ENCODE peak calls at places on chromosomes 4 and X, in five cellular contexts. F is lower leg skin, W is heart left ventricle, G is upper lobe of left lung, J is HCT116. S is an unnamed sample.
A peak's percentile ranks its signal among the peaks of the same experiment; 100 is the strongest.

GRCh38 chr4:184732126-184732525 is 1.8 kb downstream of the CENPU start:
- DNase-seq in F (no peak), W (no peak), G (peak; percentile 75), J (no peak), S (peak; percentile 34)

GRCh38 chr4:103150677-103151076 is 47.5 kb downstream of the CENPE start:
- DNase-seq in G (no peak), J (no peak), W (no peak), F (no peak), S (no peak)

GRCh38 chr4:8090312-8090711 is 68.3 kb downstream of the ABLIM2 start:
- DNase-seq in F (no peak), J (no peak), G (no peak), W (peak; percentile 64), S (no peak)

GRCh38 chrX:3697220-3697684 is 16.2 kb downstream of the PRKX start:
- DNase-seq in J (no peak), G (peak; percentile 26), F (no peak), W (no peak), S (no peak)

GRCh38 chrX:17027931-17028330 is 81.5 kb downstream of the REPS2 start:
- DNase-seq in W (no peak), G (no peak), F (no peak), J (no peak), S (no peak)

GRCh38 chr4:169810325-169811323 is 52.9 kb upstream of the HPF1 start:
- DNase-seq in F (peak; percentile 63), W (no peak), G (no peak), J (peak; percentile 84), S (peak; percentile 82)

GRCh38 chr4:16082424-16083216 is 1.2 kb downstream of the PROM1 start:
- DNase-seq in W (peak; percentile 28), G (no peak), F (no peak), J (no peak), S (no peak)

GRCh38 chr4:89001647-89002518 is 55.1 kb downstream of the FAM13A start:
- DNase-seq in J (no peak), G (no peak), W (no peak), F (no peak), S (no peak)

GRCh38 chr4:182749768-182750167 is 167.4 kb downstream of the DCTD start:
- DNase-seq in W (no peak), J (no peak), F (no peak), G (no peak), S (no peak)

GRCh38 chrX:12919051-12919450 is 12.6 kb downstream of the TLR8 start:
- DNase-seq in W (no peak), G (no peak), F (no peak), J (no peak), S (no peak)

GRCh38 chrX:323721-324628 is 5.4 kb upstream of the GTPBP6 start:
- DNase-seq in J (peak; percentile 67), F (no peak), W (peak; percentile 47), G (peak; percentile 58), S (no peak)

GRCh38 chrX:39201305-39201990 is 400.2 kb downstream of the MID1IP1 start:
- DNase-seq in F (no peak), J (no peak), G (no peak), W (no peak), S (no peak)

GRCh38 chr4:152983774-152984411 is 47.8 kb downstream of the FHDC1 start:
- DNase-seq in J (no peak), W (no peak), G (no peak), F (no peak), S (no peak)

GRCh38 chr4:112358952-112359749 is 62.0 kb downstream of the ALPK1 start:
- DNase-seq in J (no peak), G (no peak), F (no peak), W (no peak), S (no peak)

GRCh38 chr4:83329521-83330105 is 5.0 kb downstream of the HPSE start:
- DNase-seq in J (no peak), G (peak; percentile 42), W (no peak), F (no peak), S (peak; percentile 22)

GRCh38 chr4:5964030-5964429 is 54.2 kb downstream of the C4orf50 start:
- DNase-seq in W (no peak), F (no peak), G (peak; percentile 11), J (no peak), S (no peak)

GRCh38 chrX:133546441-133546840 is 131.2 kb upstream of the GPC4 start:
- DNase-seq in F (no peak), J (no peak), G (no peak), W (no peak), S (no peak)

GRCh38 chrX:119201570-119201969 is 34.5 kb upstream of the PGRMC1 start:
- DNase-seq in J (no peak), F (no peak), W (no peak), G (no peak), S (no peak)

GRCh38 chr4:93771640-93772411 is 56.7 kb upstream of the ATOH1 start:
- DNase-seq in G (no peak), F (no peak), W (no peak), J (no peak), S (no peak)

GRCh38 chrX:103831803-103832544 is at the start of gene RAB9B:
- DNase-seq in F (peak; percentile 20), J (no peak), W (peak; percentile 80), G (peak; percentile 64), S (peak; percentile 66)

GRCh38 chr4:182808673-182809416 is 108.3 kb downstream of the DCTD start:
- DNase-seq in W (no peak), G (no peak), J (no peak), F (no peak), S (no peak)

DNA sequence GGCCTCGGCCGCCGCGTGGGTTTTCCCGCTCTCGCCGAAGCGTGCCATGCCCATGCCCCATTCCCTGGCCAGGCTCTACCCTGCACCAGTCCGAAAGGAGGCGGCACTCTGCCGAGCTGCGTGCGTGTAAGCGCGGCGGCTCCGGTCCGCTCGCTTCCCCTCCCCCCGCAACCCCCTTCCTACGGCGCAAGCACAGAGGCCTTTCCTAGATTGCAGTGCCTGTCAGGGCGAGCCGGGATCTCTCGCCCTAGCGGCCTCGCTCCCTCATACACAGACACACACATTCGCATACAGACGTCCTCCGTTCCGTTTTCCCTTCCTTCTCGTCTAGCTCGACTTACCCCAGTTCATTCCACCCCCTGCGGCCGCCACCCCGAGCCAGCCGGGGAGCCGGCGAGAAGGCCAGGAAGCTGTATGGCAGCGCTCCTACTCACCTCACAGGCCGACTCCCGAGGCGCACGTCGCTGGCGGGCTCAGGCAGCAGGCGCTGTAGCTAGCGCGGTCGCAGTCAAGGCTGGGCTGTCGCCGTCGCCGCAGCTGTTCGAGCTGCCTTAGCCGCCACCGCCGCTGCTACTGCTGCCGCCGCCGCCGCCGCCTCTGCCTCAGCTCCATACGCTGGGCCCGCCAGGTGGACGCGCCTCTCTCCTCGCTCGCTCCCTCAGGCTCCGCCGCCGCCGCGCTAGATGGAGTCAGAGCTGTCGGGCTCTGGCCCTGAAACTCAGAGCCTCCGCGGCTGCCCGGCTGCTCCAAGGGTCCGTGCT is 623 bp downstream of the NEXMIF start:
- DNase-seq in G (peak; percentile 49), J (no peak), F (no peak), W (peak; percentile 33), S (peak; percentile 0)
- TF ChIP-seq POLR2A in G (no peak), J (no peak), F (no peak), W (no peak), S (no peak)

GRCh38 chr4:155999743-156000142 is 46.1 kb upstream of the CTSO start:
- DNase-seq in W (peak; percentile 26), J (peak; percentile 0), G (no peak), F (no peak), S (peak; percentile 3)

DNA sequence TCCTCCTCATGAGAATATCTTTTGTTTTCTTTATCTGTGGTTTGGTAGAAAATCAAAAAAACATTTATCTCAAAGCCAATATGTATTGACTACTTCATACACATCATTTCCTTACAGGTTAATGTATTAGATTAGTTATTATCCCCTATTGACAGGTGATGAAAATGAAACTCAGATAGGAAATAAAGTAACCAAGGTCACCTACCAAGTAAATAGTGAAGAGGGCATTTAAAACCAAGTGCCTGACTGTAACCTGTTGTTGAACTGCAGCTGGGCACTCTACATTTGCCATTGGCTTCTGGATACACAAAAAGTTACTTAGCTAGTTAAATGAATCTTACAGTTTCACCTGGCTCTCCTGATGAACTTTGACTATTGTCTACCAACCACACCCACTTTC is 41.4 kb upstream of the CTSO start:
- DNase-seq in F (no peak), J (no peak), W (no peak), G (no peak), S (no peak)
- TF ChIP-seq POLR2A in F (no peak), J (no peak), W (no peak), G (no peak), S (no peak)

GRCh38 chr4:1928356-1929235 is 57.4 kb downstream of the NSD2 start:
- DNase-seq in J (no peak), W (no peak), F (no peak), G (peak; percentile 35), S (peak; percentile 41)
- TF ChIP-seq POLR2A in J (no peak), W (no peak), F (no peak), G (no peak), S (no peak)

GRCh38 chr4:77075869-77076801 is at the start of gene CCNI:
- DNase-seq in W (peak; percentile 97), G (peak; percentile 96), F (peak; percentile 92), J (peak; percentile 95), S (peak; percentile 98)
- TF ChIP-seq POLR2A in W (peak; percentile 57), G (peak; percentile 80), F (peak; percentile 72), J (peak; percentile 95), S (peak; percentile 96)

GRCh38 chrX:153792368-153792767 is 1.8 kb downstream of the IDH3G start:
- DNase-seq in G (no peak), J (no peak), F (no peak), W (no peak), S (no peak)

GRCh38 chrX:153791104-153791852 is 2.9 kb downstream of the IDH3G start:
- DNase-seq in F (no peak), W (no peak), G (no peak), J (no peak), S (peak; percentile 17)

GRCh38 chrX:153794897-153795816 is 689 bp downstream of the SSR4 start:
- DNase-seq in G (no peak), J (no peak), F (no peak), W (no peak), S (peak; percentile 64)

GRCh38 chrX:153793291-153793690 is 884 bp downstream of the IDH3G start:
- DNase-seq in W (no peak), F (no peak), G (no peak), J (no peak), S (no peak)

GRCh38 chrX:153794018-153794896 is at the start of the genes IDH3G and SSR4:
- DNase-seq in J (peak; percentile 78), F (peak; percentile 88), W (peak; percentile 93), G (peak; percentile 92), S (peak; percentile 97)
- TF ChIP-seq POLR2A in J (no peak), F (no peak), W (peak; percentile 46), G (peak; percentile 1), S (peak; percentile 74)

GRCh38 chr4:70901607-70901983 is 574 bp upstream of the MOB1B start:
- DNase-seq in F (no peak), G (no peak), W (no peak), J (no peak), S (no peak)

GRCh38 chr4:70903282-70903603 is 1.1 kb downstream of the MOB1B start:
- DNase-seq in F (no peak), W (no peak), J (no peak), G (no peak), S (peak; percentile 99)

GRCh38 chr4:70902577-70903281 is 560 bp downstream of the MOB1B start:
- DNase-seq in W (no peak), J (no peak), F (no peak), G (peak; percentile 34), S (no peak)

GRCh38 chr4:70901984-70902576 is at the start of gene MOB1B:
- DNase-seq in J (peak; percentile 59), F (peak; percentile 85), W (peak; percentile 93), G (peak; percentile 92), S (peak; percentile 88)
- TF ChIP-seq POLR2A in J (peak; percentile 46), F (no peak), W (peak; percentile 61), G (no peak), S (no peak)

S was measured in erythroblast.